ENCODE peak calls at places on chromosomes 13 and 19, in seven cellular contexts. Q is stomach, Z is AG04449, M is NB4, X is tibial nerve, W is HCT116, I is AG10803. G is an unnamed sample.

GRCh38 chr13:27182844-27183497 is 11.4 kb upstream of the USP12 start:
- DNase-seq in M (peak), Q (peak), I (peak), Z (no peak), W (peak), X (no peak), G (no peak)

GRCh38 chr13:35791191-35791902 is 314.9 kb upstream of the MAB21L1 start:
- DNase-seq in Q (no peak), W (no peak), M (no peak), Z (no peak), X (no peak), I (peak), G (no peak)

GRCh38 chr19:39463403-39463802 is 17.2 kb upstream of the TIMM50 start:
- DNase-seq in M (no peak), I (no peak), Q (no peak), Z (no peak), X (no peak), W (no peak), G (no peak)

GRCh38 chr13:41565221-41565620 is 107.9 kb downstream of the RGCC start:
- DNase-seq in M (no peak), I (peak), Q (no peak), W (no peak), X (no peak), Z (peak), G (no peak)

GRCh38 chr19:17835182-17836006 is 12.4 kb downstream of the JAK3 start:
- DNase-seq in W (no peak), Z (no peak), X (no peak), I (no peak), M (peak), Q (no peak), G (no peak)

GRCh38 chr19:46383846-46384245 is 29.5 kb downstream of the CCDC8 start:
- DNase-seq in X (no peak), Z (no peak), W (no peak), Q (no peak), I (no peak), M (no peak), G (no peak)

GRCh38 chr13:47288546-47288945 is 391.7 kb upstream of the HTR2A start:
- DNase-seq in M (no peak), Z (peak), W (no peak), I (peak), Q (no peak), X (no peak), G (no peak)

GRCh38 chr13:42173789-42174343 is 98.1 kb upstream of the AKAP11 start:
- DNase-seq in X (no peak), I (no peak), Q (no peak), Z (no peak), W (no peak), M (no peak), G (no peak)

GRCh38 chr19:4083677-4084546 is 17.2 kb upstream of the ZBTB7A start:
- DNase-seq in Q (peak), M (no peak), X (no peak), Z (no peak), W (no peak), I (no peak), G (no peak)

GRCh38 chr19:14494910-14495677 is 833 bp downstream of the GIPC1 start:
- DNase-seq in W (no peak), Q (no peak), I (no peak), X (no peak), Z (no peak), M (no peak), G (no peak)

GRCh38 chr13:49044849-49045248 is 69.1 kb downstream of the FNDC3A start:
- DNase-seq in I (no peak), Z (no peak), W (no peak), X (no peak), M (no peak), Q (no peak), G (no peak)

GRCh38 chr19:40143612-40144011 is 47.6 kb upstream of the MAP3K10 start:
- DNase-seq in Q (no peak), X (no peak), Z (no peak), I (peak), W (no peak), M (peak), G (peak)

GRCh38 chr13:113859311-113860050 is 4.4 kb downstream of the GAS6 start:
- DNase-seq in X (no peak), I (no peak), Z (no peak), M (no peak), Q (no peak), W (no peak), G (no peak)

GRCh38 chr13:52353116-52353718 is 52.8 kb downstream of the THSD1 start:
- DNase-seq in M (no peak), Q (no peak), X (no peak), W (no peak), I (peak), Z (no peak), G (no peak)

GRCh38 chr13:26719356-26719945 is 41.1 kb downstream of the GPR12 start:
- DNase-seq in Z (no peak), Q (no peak), M (peak), X (no peak), W (no peak), I (peak), G (peak)

GRCh38 chr13:106755542-106755941 is 187.6 kb upstream of the ARGLU1 start:
- DNase-seq in W (no peak), M (no peak), I (no peak), X (no peak), Z (no peak), Q (no peak), G (no peak)

GRCh38 chr19:41734585-41734984 is 20.7 kb upstream of the CEACAM6 start:
- DNase-seq in W (no peak), Z (no peak), Q (peak), X (no peak), I (no peak), M (no peak), G (no peak)

GRCh38 chr13:20968745-20969144 is 66.2 kb upstream of the XPO4 start:
- DNase-seq in Z (no peak), X (no peak), W (no peak), Q (no peak), M (no peak), I (no peak), G (no peak)

GRCh38 chr19:11675569-11675968 is 63.2 kb downstream of the ZNF823 start:
- DNase-seq in W (no peak), I (no peak), Q (no peak), X (no peak), M (no peak), Z (no peak), G (no peak)

GRCh38 chr13:97226788-97227627 is 4.9 kb downstream of the MBNL2 start:
- DNase-seq in Z (no peak), Q (peak), X (no peak), I (no peak), M (peak), W (no peak), G (no peak)

DNA sequence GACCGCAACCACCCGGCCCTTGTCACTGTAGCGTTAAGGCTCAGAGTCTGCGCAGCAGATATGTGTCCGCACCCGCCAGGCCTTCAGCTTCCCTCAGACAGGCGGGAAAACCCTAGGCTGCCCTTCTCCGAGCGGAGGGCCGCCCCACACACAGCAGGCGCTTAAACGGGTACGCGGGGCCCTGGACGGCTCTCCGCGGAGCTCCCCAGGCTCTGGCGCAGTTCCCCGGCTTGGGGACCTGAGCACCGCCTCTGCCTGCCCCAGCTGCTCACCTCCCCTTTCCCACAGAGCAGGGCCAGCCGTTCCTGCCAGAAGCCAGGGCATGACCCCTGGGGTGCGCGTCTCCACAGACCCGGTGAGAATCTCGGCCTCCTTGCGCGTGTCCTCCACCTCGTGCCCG is 599 bp downstream of the ZNF135 start:
- DNase-seq in X (no peak), M (no peak), W (no peak), I (no peak), Q (no peak), Z (no peak), G (no peak)
- H3K4me3 ChIP-seq in X (peak), M (no peak), W (no peak), I (peak), Q (peak), Z (peak), G (peak)

GRCh38 chr13:66689628-66690027 is 540.5 kb downstream of the PCDH9 start:
- DNase-seq in I (no peak), W (no peak), Z (no peak), X (no peak), M (no peak), Q (no peak), G (no peak)
- TF ChIP-seq CTCF in I (no peak), W (no peak), Z (peak), X (no peak), M (no peak), Q (no peak), G (no peak)

DNA sequence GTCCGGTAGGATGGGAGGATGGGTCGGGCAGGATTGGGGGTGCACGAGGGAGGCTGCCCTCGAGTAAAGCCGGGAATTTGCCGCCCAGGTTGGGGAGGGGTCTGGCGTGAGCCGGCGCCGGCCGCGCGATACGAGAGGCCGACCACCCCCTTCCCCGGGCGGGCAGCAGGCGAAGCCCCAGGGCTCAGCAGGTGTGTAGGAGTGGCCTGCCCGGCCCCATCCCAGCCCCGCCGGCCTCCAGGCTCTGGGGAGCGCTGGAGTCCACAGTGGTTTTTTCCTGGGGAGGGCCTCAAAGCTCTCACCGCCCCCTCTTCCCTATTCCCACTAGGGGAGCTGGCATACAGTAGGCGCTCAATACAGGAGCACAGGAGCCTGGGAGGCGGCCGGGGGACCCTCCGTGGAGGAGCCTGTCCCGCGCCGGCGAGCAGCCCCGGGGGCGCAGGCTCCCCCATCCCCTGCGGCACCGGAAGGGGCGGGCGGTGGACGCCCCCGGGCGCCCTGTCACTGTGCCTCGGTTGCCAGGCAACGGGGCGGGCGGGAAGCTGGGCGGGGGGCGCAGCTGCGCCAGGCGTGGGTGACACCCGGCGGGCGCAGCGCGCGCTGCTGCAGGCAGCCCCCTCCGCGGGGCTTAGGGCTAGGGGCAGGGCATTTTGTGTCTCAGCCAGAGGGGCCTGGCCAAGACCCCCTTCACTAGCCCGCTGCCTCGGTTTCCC is 3.5 kb upstream of the REXO1 start:
- DNase-seq in M (no peak), Q (no peak), I (no peak), W (no peak), Z (no peak), X (no peak), G (no peak)
- H3K4me3 ChIP-seq in M (no peak), Q (no peak), I (no peak), W (no peak), Z (no peak), X (peak), G (no peak)

GRCh38 chr19:1647664-1648155 is 4.7 kb downstream of the TCF3 start:
- DNase-seq in W (no peak), Q (no peak), M (no peak), I (no peak), X (no peak), Z (no peak), G (no peak)

GRCh38 chr19:1648156-1648925 is 4.1 kb downstream of the TCF3 start:
- DNase-seq in I (no peak), Z (no peak), Q (no peak), X (no peak), M (no peak), W (no peak), G (no peak)

GRCh38 chr19:1650627-1651009 is 1.8 kb downstream of the TCF3 start:
- DNase-seq in Z (no peak), X (no peak), I (no peak), Q (no peak), W (no peak), M (peak), G (no peak)

GRCh38 chr19:1649706-1650626 is 2.4 kb downstream of the TCF3 start:
- DNase-seq in Q (no peak), I (no peak), W (no peak), Z (no peak), X (no peak), M (no peak), G (no peak)

GRCh38 chr19:1648926-1649541 is 3.4 kb downstream of the TCF3 start:
- DNase-seq in Q (no peak), I (no peak), M (no peak), Z (no peak), W (no peak), X (no peak), G (no peak)
- TF ChIP-seq CTCF in Q (no peak), I (no peak), M (no peak), Z (no peak), W (no peak), X (no peak), G (no peak)

GRCh38 chr13:94712812-94713555 is 639 bp upstream of the SOX21 start:
- DNase-seq in W (no peak), Z (peak), X (no peak), M (no peak), I (peak), Q (peak), G (no peak)
- H3K4me3 ChIP-seq in W (no peak), Z (no peak), X (peak), M (no peak), I (no peak), Q (peak), G (no peak)

DNA sequence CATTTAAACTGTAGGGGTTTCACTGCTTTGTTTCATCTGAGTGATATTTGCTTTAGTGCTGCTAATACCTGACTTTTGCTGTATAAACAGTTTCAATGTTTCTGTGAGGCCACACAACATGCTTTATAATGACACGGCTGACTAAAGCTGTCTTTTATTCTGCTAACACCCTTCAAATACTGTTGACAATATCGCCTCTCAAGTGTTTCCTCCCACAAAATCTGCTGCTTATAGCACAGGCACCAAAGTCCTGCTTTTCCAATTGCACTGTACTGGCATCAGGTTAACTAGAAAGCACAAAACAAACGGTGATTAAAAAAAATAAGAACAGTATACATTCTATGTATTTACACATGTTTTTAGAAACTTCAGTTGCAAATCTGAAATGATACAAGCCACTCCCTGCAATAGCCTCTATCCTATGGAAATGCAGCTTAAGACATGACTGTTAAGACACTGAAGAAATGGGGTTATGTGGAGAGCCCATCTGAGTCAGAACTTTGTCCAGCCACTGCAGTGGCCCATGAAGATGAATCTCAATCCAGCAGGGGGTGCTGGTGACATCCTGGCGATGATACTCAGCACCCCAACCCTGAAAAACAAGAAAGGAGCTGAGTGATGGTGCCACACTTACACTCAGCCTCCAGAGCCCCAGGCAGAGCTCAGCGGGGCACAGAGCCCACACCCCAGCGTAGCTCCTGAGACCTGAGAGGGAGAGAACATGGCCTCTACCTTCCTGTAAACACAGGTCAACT is 29.4 kb downstream of the RFXAP start:
- DNase-seq in M (peak), Z (no peak), Q (no peak), W (no peak), X (no peak), I (no peak), G (no peak)
- TF ChIP-seq CTCF in M (peak), Z (peak), Q (no peak), W (peak), X (no peak), I (peak), G (peak)

G was measured in HFF-Myc.